ENCODE peak calls at places on chromosomes 12 and 14, in seven cellular contexts. K is choroid plexus epithelial cell; W is activated CD4-positive, alpha-beta T cell treated with anti-CD3 and anti-CD28 coated beads for 48 hours; A is kidney; H is NCI-H510A treated with DMSO at 0.1 percent for 48 hours; C is neural progenitor cell; F is GM10248. O is an unnamed sample.

GRCh38 chr14:60722836-60723217 is 1.3 kb downstream of the SIX4 start:
- DNase-seq in F (peak; percentile 17), H (no peak), A (no peak), C (no peak), W (no peak), K (peak; percentile 16), O (no peak)

GRCh38 chr14:22824711-22825359 is 4.9 kb upstream of the MRPL52 start:
- DNase-seq in K (peak; percentile 97), F (no peak), A (no peak), C (no peak), H (no peak), W (peak; percentile 25), O (no peak)

GRCh38 chr12:88658009-88658408 is 77.7 kb upstream of the KITLG start:
- DNase-seq in A (no peak), H (no peak), W (no peak), F (no peak), K (no peak), C (no peak), O (no peak)

GRCh38 chr12:103085541-103085940 is 128.1 kb downstream of the ASCL1 start:
- DNase-seq in K (no peak), H (peak; percentile 42), C (peak; percentile 45), A (no peak), F (no peak), W (no peak), O (no peak)

GRCh38 chr12:71810905-71811304 is 28.7 kb upstream of the TBC1D15 start:
- DNase-seq in K (no peak), F (no peak), H (no peak), A (no peak), C (no peak), W (no peak), O (no peak)

GRCh38 chr12:52220456-52220855 is 12.6 kb upstream of the KRT7 start:
- DNase-seq in H (no peak), W (no peak), A (peak; percentile 6), C (no peak), K (no peak), F (no peak), O (no peak)

GRCh38 chr12:27474344-27474743 is 27.8 kb downstream of the SMCO2 start:
- DNase-seq in A (no peak), W (no peak), F (no peak), H (no peak), K (peak; percentile 82), C (no peak), O (no peak)

GRCh38 chr14:68655021-68655811 is 137.7 kb downstream of the ZFP36L1 start:
- DNase-seq in H (no peak), A (peak; percentile 73), K (no peak), C (no peak), F (no peak), W (no peak), O (no peak)

GRCh38 chr14:70685480-70686197 is 43.9 kb downstream of the TTC9 start:
- DNase-seq in F (no peak), W (no peak), C (peak; percentile 36), K (no peak), H (no peak), A (no peak), O (no peak)

GRCh38 chr12:27575780-27576154 is 51.8 kb downstream of the PPFIBP1 start:
- DNase-seq in W (no peak), H (no peak), C (no peak), A (no peak), K (no peak), F (no peak), O (no peak)

GRCh38 chr12:8037046-8037663 is 4.6 kb downstream of the FOXJ2 start:
- DNase-seq in A (no peak), W (no peak), F (peak; percentile 50), C (no peak), K (no peak), H (no peak), O (no peak)

GRCh38 chr12:67650127-67650495 is 1.6 kb downstream of the DYRK2 start:
- DNase-seq in W (no peak), C (peak; percentile 11), H (peak; percentile 41), A (peak; percentile 54), F (peak; percentile 35), K (no peak), O (no peak)

GRCh38 chr12:116537149-116537904 is 21.9 kb upstream of the MAP1LC3B2 start:
- DNase-seq in F (no peak), A (no peak), K (no peak), H (no peak), C (peak; percentile 27), W (no peak), O (no peak)

GRCh38 chr14:24179961-24180726 is 8.3 kb downstream of the REC8 start:
- DNase-seq in F (no peak), W (no peak), C (no peak), K (peak; percentile 69), A (peak; percentile 80), H (no peak), O (no peak)

GRCh38 chr14:106204063-106204462 is 677.7 kb downstream of the TMEM121 start:
- DNase-seq in H (no peak), C (no peak), W (no peak), K (no peak), A (no peak), F (no peak), O (no peak)

GRCh38 chr12:71440393-71441349 is 1.1 kb downstream of the LGR5 start:
- DNase-seq in F (no peak), K (peak; percentile 7), A (no peak), W (peak; percentile 18), C (peak; percentile 61), H (no peak), O (no peak)

GRCh38 chr12:29164477-29165163 is 15.5 kb downstream of the FAR2 start:
- DNase-seq in W (no peak), H (no peak), C (no peak), F (peak; percentile 75), K (peak; percentile 87), A (no peak), O (no peak)

GRCh38 chr14:105023144-105023543 is 2.3 kb upstream of the CDCA4 start:
- DNase-seq in F (no peak), C (no peak), A (no peak), H (no peak), W (no peak), K (peak; percentile 53), O (no peak)

GRCh38 chr12:49037111-49037946 is 18.8 kb upstream of the PRKAG1 start:
- DNase-seq in W (no peak), F (no peak), H (no peak), A (peak; percentile 62), C (no peak), K (no peak), O (no peak)

GRCh38 chr12:64404470-64405446 is 566 bp downstream of the XPOT start:
- DNase-seq in A (peak; percentile 90), F (peak; percentile 54), C (no peak), K (peak; percentile 90), H (no peak), W (peak; percentile 84), O (peak; percentile 46)

GRCh38 chr14:51921026-51921425 is 60.6 kb downstream of the GNG2 start:
- DNase-seq in C (no peak), H (no peak), K (no peak), F (no peak), A (no peak), W (no peak), O (no peak)

GRCh38 chr12:25800101-25800500 is 158.4 kb upstream of the RASSF8 start:
- DNase-seq in F (no peak), C (no peak), A (no peak), H (peak; percentile 8), W (no peak), K (peak; percentile 59), O (no peak)

GRCh38 chr14:33922125-33922524 is 28.7 kb downstream of the EGLN3 start:
- DNase-seq in K (no peak), C (no peak), A (no peak), F (no peak), H (no peak), W (no peak), O (no peak)

GRCh38 chr14:56972948-56973347 is 162.7 kb upstream of the OTX2 start:
- DNase-seq in K (no peak), C (no peak), F (no peak), A (no peak), H (no peak), W (no peak), O (no peak)

GRCh38 chr12:53938276-53939140 is at the start of gene HOXC13:
- DNase-seq in F (no peak), H (peak; percentile 90), K (no peak), A (peak; percentile 93), W (peak; percentile 78), C (peak; percentile 83), O (no peak)

GRCh38 chr14:32259368-32260013 is 56.4 kb upstream of the RNU6-8 start:
- DNase-seq in C (peak; percentile 6), W (peak; percentile 13), F (peak; percentile 42), K (peak; percentile 71), A (no peak), H (peak; percentile 41), O (no peak)

GRCh38 chr12:100564090-100564489 is 9.4 kb upstream of the GAS2L3 start:
- DNase-seq in F (no peak), K (no peak), H (no peak), C (peak; percentile 25), A (no peak), W (no peak), O (no peak)

GRCh38 chr12:94701711-94702110 is 51.4 kb upstream of the TMCC3 start:
- DNase-seq in W (no peak), H (no peak), F (no peak), K (no peak), A (no peak), C (no peak), O (no peak)

GRCh38 chr12:59070534-59070933 is 150.2 kb upstream of the LRIG3 start:
- DNase-seq in W (no peak), A (no peak), K (peak; percentile 37), C (no peak), F (no peak), H (no peak), O (no peak)

GRCh38 chr14:55609681-55610080 is 29.7 kb downstream of the KTN1 start:
- DNase-seq in K (peak; percentile 58), H (no peak), W (no peak), A (no peak), F (no peak), C (peak; percentile 62), O (no peak)

GRCh38 chr12:89732511-89732910 is 23.9 kb upstream of the ATP2B1 start:
- DNase-seq in F (no peak), W (no peak), H (no peak), K (peak; percentile 34), A (no peak), C (no peak), O (no peak)

GRCh38 chr14:25837431-25837950 is 760.3 kb downstream of the NOVA1 start:
- DNase-seq in F (no peak), W (no peak), K (no peak), C (no peak), A (no peak), H (no peak), O (no peak)

GRCh38 chr14:64701660-64702059 is 2.6 kb upstream of the PLEKHG3 start:
- DNase-seq in C (peak; percentile 70), H (no peak), F (no peak), K (no peak), A (no peak), W (no peak), O (no peak)

GRCh38 chr14:103002578-103003350 is 54.6 kb downstream of the CDC42BPB start:
- DNase-seq in H (no peak), A (peak; percentile 32), K (no peak), F (no peak), W (no peak), C (no peak), O (no peak)

GRCh38 chr14:68469208-68469713 is 323.6 kb downstream of the ZFP36L1 start:
- DNase-seq in K (peak; percentile 32), W (no peak), F (no peak), A (no peak), C (no peak), H (no peak), O (no peak)

GRCh38 chr14:103104654-103105511 is 10.4 kb downstream of the EXOC3L4 start:
- DNase-seq in H (peak; percentile 76), F (peak; percentile 84), W (peak; percentile 80), K (peak; percentile 66), C (peak; percentile 77), A (peak; percentile 89), O (peak; percentile 65)

GRCh38 chr14:100857923-100858837 is 32.3 kb downstream of the MEG3 start:
- DNase-seq in K (no peak), H (no peak), F (no peak), A (peak; percentile 36), W (no peak), C (no peak), O (no peak)

O was measured in activated effector memory CD4-positive, alpha-beta T cell treated with Interleukin-2 at 50 U/mL for 16 hours.